ENCODE peak calls at places on chromosomes 3 and 15, in ten cellular contexts. Y is B cell, S is mesothelial cell of epicardium, F is lower leg skin, H is hepatocyte, E is A549, P is heart left ventricle, B is cardiac fibroblast, O is psoas muscle, G is astrocyte of the spinal cord. C is an unnamed sample.

GRCh38 chr3:64971584-64971983 is 283.8 kb upstream of the ADAMTS9 start:
- DNase-seq in Y (no peak), S (no peak), F (no peak), H (no peak), E (no peak), P (no peak), B (no peak), O (no peak), G (no peak), C (no peak)

GRCh38 chr3:191217331-191217730 is 18.3 kb downstream of the OSTN start:
- DNase-seq in Y (no peak), S (no peak), F (no peak), H (no peak), E (no peak), P (no peak), B (no peak), O (no peak), G (no peak), C (no peak)

GRCh38 chr3:182094321-182094720 is 382.6 kb downstream of the SOX2 start:
- DNase-seq in Y (no peak), S (no peak), F (no peak), H (no peak), E (no peak), P (no peak), B (no peak), O (no peak), G (no peak), C (no peak)

GRCh38 chr3:37996785-37997301 is 6.3 kb downstream of the VILL start:
- DNase-seq in Y (peak; percentile 83), S (peak; percentile 43), F (peak; percentile 94), H (peak; percentile 88), E (peak; percentile 86), P (peak; percentile 70), B (peak; percentile 81), O (peak; percentile 76), G (peak; percentile 70), C (no peak)

GRCh38 chr3:99875573-99875924 is 57.9 kb downstream of the CMSS1 start:
- DNase-seq in Y (peak; percentile 30), S (no peak), F (no peak), H (peak; percentile 43), E (peak; percentile 13), P (no peak), B (peak; percentile 85), O (no peak), G (peak; percentile 75), C (no peak)

GRCh38 chr3:62553811-62554210 is 180.5 kb upstream of the FEZF2 start:
- DNase-seq in Y (no peak), S (no peak), F (no peak), H (no peak), E (no peak), P (no peak), B (no peak), O (no peak), G (no peak), C (no peak)

GRCh38 chr15:74336061-74337005 is 31.1 kb downstream of the CYP11A1 start:
- DNase-seq in Y (no peak), S (no peak), F (no peak), H (no peak), E (no peak), P (no peak), B (peak; percentile 45), O (no peak), G (no peak), C (no peak)

GRCh38 chr3:87491843-87492242 is 215.5 kb upstream of the POU1F1 start:
- DNase-seq in Y (no peak), S (no peak), F (no peak), H (no peak), E (no peak), P (no peak), B (no peak), O (no peak), G (no peak), C (no peak)

GRCh38 chr15:90680371-90680935 is 36.7 kb upstream of the BLM start:
- DNase-seq in Y (no peak), S (no peak), F (no peak), H (no peak), E (no peak), P (no peak), B (peak; percentile 85), O (no peak), G (peak; percentile 95), C (no peak)

GRCh38 chr3:114466816-114467215 is 173.0 kb downstream of the TIGIT start:
- DNase-seq in Y (no peak), S (no peak), F (no peak), H (no peak), E (no peak), P (no peak), B (no peak), O (no peak), G (no peak), C (no peak)

GRCh38 chr3:114460459-114460858 is 166.6 kb downstream of the TIGIT start:
- DNase-seq in Y (no peak), S (no peak), F (no peak), H (no peak), E (no peak), P (no peak), B (no peak), O (no peak), G (no peak), C (no peak)

GRCh38 chr3:114462750-114463149 is 168.9 kb downstream of the TIGIT start:
- DNase-seq in Y (no peak), S (no peak), F (no peak), H (no peak), E (no peak), P (no peak), B (no peak), O (no peak), G (no peak), C (no peak)

GRCh38 chr3:114466251-114466650 is 172.4 kb downstream of the TIGIT start:
- DNase-seq in Y (no peak), S (no peak), F (no peak), H (no peak), E (no peak), P (no peak), B (no peak), O (no peak), G (no peak), C (no peak)

DNA sequence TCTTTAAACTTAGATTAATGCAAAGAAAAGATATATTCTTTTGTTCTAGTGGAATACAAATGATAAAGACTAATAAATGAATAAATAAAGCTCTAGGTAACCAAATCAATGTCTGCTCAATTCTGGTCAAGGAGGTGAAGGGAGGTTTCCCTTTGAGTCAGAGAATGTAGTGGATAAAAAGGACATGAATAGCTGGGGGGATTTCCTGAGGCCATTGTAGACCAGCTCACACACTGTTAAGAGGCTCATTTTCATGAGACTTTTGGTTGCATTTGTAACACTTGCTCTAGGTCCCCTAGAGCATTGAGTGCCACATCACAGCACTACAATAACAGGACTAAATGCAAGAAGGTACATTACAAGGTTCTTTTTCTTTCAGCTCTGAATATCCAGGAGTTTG is 170.7 kb downstream of the TIGIT start:
- DNase-seq in Y (no peak), S (no peak), F (no peak), H (no peak), E (no peak), P (no peak), B (no peak), O (no peak), G (no peak), C (no peak)
- TF ChIP-seq CTCF in Y (no peak), S (no peak), F (no peak), H (no peak), E (no peak), P (no peak), B (no peak), O (no peak), G (no peak), C (no peak)

DNA sequence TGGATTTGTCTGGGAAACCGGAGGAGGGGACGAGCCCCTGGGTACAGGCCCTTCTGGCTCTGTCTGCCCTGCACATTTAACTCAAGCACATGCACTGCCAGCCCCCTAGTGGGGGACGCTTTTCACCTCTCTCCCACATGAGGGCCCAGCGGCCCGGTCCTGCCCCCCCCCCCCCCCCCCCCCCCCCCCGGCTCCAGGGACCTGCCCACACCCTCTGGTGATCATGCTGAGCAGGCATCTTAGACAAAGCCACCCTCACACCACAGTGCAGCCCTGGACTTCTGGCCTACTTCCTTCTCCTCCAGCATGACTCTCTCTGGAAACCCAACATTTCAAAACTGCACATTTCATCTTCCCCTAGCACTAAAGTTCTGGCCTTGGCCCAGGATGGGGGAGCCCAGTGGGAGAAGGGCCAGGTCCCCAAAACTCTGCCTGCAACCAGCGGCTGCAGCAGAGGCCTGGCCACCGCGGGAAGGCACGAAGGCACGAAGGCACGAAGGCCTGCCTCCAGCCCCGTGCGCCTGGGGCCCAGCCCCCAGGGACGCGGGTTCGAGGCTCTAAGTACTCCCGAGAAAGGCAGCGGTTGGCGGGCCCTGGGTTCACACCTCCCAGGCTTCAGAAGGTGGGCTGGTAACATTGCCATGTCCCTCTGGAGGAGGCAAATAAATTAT is 14.1 kb downstream of the KLF15 start:
- DNase-seq in Y (no peak), S (peak; percentile 15), F (peak; percentile 82), H (no peak), E (no peak), P (peak; percentile 13), B (peak; percentile 32), O (peak; percentile 52), G (no peak), C (peak; percentile 79)
- TF ChIP-seq CTCF in Y (no peak), S (no peak), F (no peak), H (peak; percentile 4), E (no peak), P (no peak), B (peak; percentile 2), O (no peak), G (peak; percentile 7), C (peak; percentile 6)

GRCh38 chr3:33117461-33117860 is 3.6 kb downstream of the CRTAP start:
- DNase-seq in Y (no peak), S (no peak), F (no peak), H (no peak), E (no peak), P (no peak), B (no peak), O (no peak), G (no peak), C (peak; percentile 65)

GRCh38 chr3:33114622-33115023 is 809 bp downstream of the CRTAP start:
- DNase-seq in Y (no peak), S (no peak), F (no peak), H (no peak), E (no peak), P (no peak), B (no peak), O (no peak), G (no peak), C (peak; percentile 65)

GRCh38 chr3:33111581-33111980 is 2.2 kb upstream of the CRTAP start:
- DNase-seq in Y (no peak), S (no peak), F (no peak), H (no peak), E (no peak), P (no peak), B (no peak), O (no peak), G (no peak), C (peak; percentile 6)

GRCh38 chr3:33115024-33115768 is 1.4 kb downstream of the CRTAP start:
- DNase-seq in Y (peak; percentile 45), S (no peak), F (peak; percentile 95), H (peak; percentile 79), E (peak; percentile 71), P (peak; percentile 69), B (peak; percentile 91), O (peak; percentile 85), G (peak; percentile 89), C (peak; percentile 15)

GRCh38 chr3:33113772-33114621 is at the start of gene CRTAP:
- DNase-seq in Y (peak; percentile 89), S (peak; percentile 87), F (peak; percentile 99), H (peak; percentile 95), E (peak; percentile 97), P (peak; percentile 95), B (peak; percentile 99), O (peak; percentile 97), G (peak; percentile 98), C (peak; percentile 97)
- TF ChIP-seq CTCF in Y (no peak), S (no peak), F (no peak), H (no peak), E (no peak), P (peak; percentile 3), B (no peak), O (no peak), G (no peak), C (no peak)

GRCh38 chr15:39976291-39977274 is 42.7 kb downstream of the EIF2AK4 start:
- DNase-seq in Y (peak; percentile 8), S (peak; percentile 25), F (peak; percentile 91), H (peak; percentile 66), E (no peak), P (peak; percentile 74), B (peak; percentile 68), O (peak; percentile 76), G (peak; percentile 64), C (peak; percentile 85)
- TF ChIP-seq CTCF in Y (no peak), S (no peak), F (no peak), H (peak; percentile 41), E (no peak), P (peak; percentile 68), B (peak; percentile 50), O (peak; percentile 32), G (peak; percentile 53), C (peak; percentile 57)

C was measured in osteocyte.